ENCODE peak calls at places on chromosomes 2 and 18, in seven cellular contexts. One of them, this sample, is unnamed.

GRCh38 chr2:234992624-234993349 is 41.0 kb downstream of the SH3BP4 start:
- DNase-seq in CD8-positive, alpha-beta T cell: no peak
- DNase-seq in foreskin fibroblast: no peak
- DNase-seq in PC-9: no peak
- DNase-seq in AG04450: no peak
- DNase-seq in epithelial cell of esophagus: no peak
- DNase-seq in brain microvascular endothelial cell: no peak
- DNase-seq in this sample: no peak

GRCh38 chr2:10873790-10874437 is 37.8 kb upstream of the KCNF1 start:
- DNase-seq in AG04450: no peak
- DNase-seq in PC-9: no peak
- DNase-seq in epithelial cell of esophagus: peak
- DNase-seq in brain microvascular endothelial cell: no peak
- DNase-seq in CD8-positive, alpha-beta T cell: no peak
- DNase-seq in foreskin fibroblast: no peak
- DNase-seq in this sample: no peak

GRCh38 chr2:173652731-173653426 is 298.2 kb downstream of the CDCA7 start:
- DNase-seq in epithelial cell of esophagus: peak
- DNase-seq in CD8-positive, alpha-beta T cell: no peak
- DNase-seq in foreskin fibroblast: peak
- DNase-seq in brain microvascular endothelial cell: peak
- DNase-seq in PC-9: peak
- DNase-seq in AG04450: peak
- DNase-seq in this sample: peak

GRCh38 chr2:135169900-135170753 is 118.0 kb downstream of the RAB3GAP1 start:
- DNase-seq in AG04450: no peak
- DNase-seq in brain microvascular endothelial cell: no peak
- DNase-seq in CD8-positive, alpha-beta T cell: no peak
- DNase-seq in foreskin fibroblast: no peak
- DNase-seq in epithelial cell of esophagus: no peak
- DNase-seq in PC-9: no peak
- DNase-seq in this sample: no peak

GRCh38 chr2:57965219-57965618 is 81.4 kb upstream of the VRK2 start:
- DNase-seq in AG04450: no peak
- DNase-seq in epithelial cell of esophagus: no peak
- DNase-seq in foreskin fibroblast: no peak
- DNase-seq in brain microvascular endothelial cell: no peak
- DNase-seq in CD8-positive, alpha-beta T cell: no peak
- DNase-seq in PC-9: no peak
- DNase-seq in this sample: no peak

GRCh38 chr2:136246086-136246669 is 128.2 kb upstream of the CXCR4 start:
- DNase-seq in AG04450: no peak
- DNase-seq in PC-9: peak
- DNase-seq in epithelial cell of esophagus: peak
- DNase-seq in foreskin fibroblast: no peak
- DNase-seq in CD8-positive, alpha-beta T cell: no peak
- DNase-seq in brain microvascular endothelial cell: peak
- DNase-seq in this sample: no peak

GRCh38 chr2:215454519-215454918 is 18.7 kb upstream of the FN1 start:
- DNase-seq in CD8-positive, alpha-beta T cell: no peak
- DNase-seq in brain microvascular endothelial cell: no peak
- DNase-seq in AG04450: no peak
- DNase-seq in epithelial cell of esophagus: peak
- DNase-seq in PC-9: no peak
- DNase-seq in foreskin fibroblast: peak
- DNase-seq in this sample: no peak

GRCh38 chr2:128594953-128595677 is 276.4 kb upstream of the HS6ST1 start:
- DNase-seq in PC-9: no peak
- DNase-seq in epithelial cell of esophagus: no peak
- DNase-seq in CD8-positive, alpha-beta T cell: no peak
- DNase-seq in foreskin fibroblast: no peak
- DNase-seq in AG04450: no peak
- DNase-seq in brain microvascular endothelial cell: no peak
- DNase-seq in this sample: no peak

GRCh38 chr2:44543773-44544725 is 182.3 kb downstream of the CAMKMT start:
- DNase-seq in epithelial cell of esophagus: peak
- DNase-seq in PC-9: peak
- DNase-seq in AG04450: no peak
- DNase-seq in CD8-positive, alpha-beta T cell: no peak
- DNase-seq in brain microvascular endothelial cell: no peak
- DNase-seq in foreskin fibroblast: peak
- DNase-seq in this sample: no peak

GRCh38 chr2:168798888-168799410 is 3.5 kb upstream of the NOSTRIN start:
- DNase-seq in PC-9: no peak
- DNase-seq in epithelial cell of esophagus: no peak
- DNase-seq in AG04450: no peak
- DNase-seq in foreskin fibroblast: no peak
- DNase-seq in CD8-positive, alpha-beta T cell: no peak
- DNase-seq in brain microvascular endothelial cell: no peak
- DNase-seq in this sample: no peak

GRCh38 chr2:84676295-84676694 is 160.0 kb downstream of the DNAH6 start:
- DNase-seq in PC-9: no peak
- DNase-seq in CD8-positive, alpha-beta T cell: no peak
- DNase-seq in brain microvascular endothelial cell: no peak
- DNase-seq in AG04450: peak
- DNase-seq in epithelial cell of esophagus: no peak
- DNase-seq in foreskin fibroblast: peak
- DNase-seq in this sample: peak

GRCh38 chr2:86081724-86082123 is 24.0 kb downstream of the POLR1A start:
- DNase-seq in epithelial cell of esophagus: peak
- DNase-seq in CD8-positive, alpha-beta T cell: no peak
- DNase-seq in foreskin fibroblast: no peak
- DNase-seq in PC-9: no peak
- DNase-seq in brain microvascular endothelial cell: no peak
- DNase-seq in AG04450: no peak
- DNase-seq in this sample: no peak

GRCh38 chr2:240876475-240877251 is 8.0 kb downstream of the AGXT start:
- DNase-seq in foreskin fibroblast: no peak
- DNase-seq in brain microvascular endothelial cell: no peak
- DNase-seq in CD8-positive, alpha-beta T cell: no peak
- DNase-seq in PC-9: no peak
- DNase-seq in AG04450: no peak
- DNase-seq in epithelial cell of esophagus: no peak
- DNase-seq in this sample: no peak

GRCh38 chr2:27903649-27904544 is 13.4 kb downstream of the BABAM2 start:
- DNase-seq in PC-9: no peak
- DNase-seq in AG04450: no peak
- DNase-seq in epithelial cell of esophagus: peak
- DNase-seq in brain microvascular endothelial cell: peak
- DNase-seq in foreskin fibroblast: peak
- DNase-seq in CD8-positive, alpha-beta T cell: no peak
- DNase-seq in this sample: no peak

GRCh38 chr2:176653856-176654443 is 384.7 kb downstream of the MTX2 start:
- DNase-seq in brain microvascular endothelial cell: peak
- DNase-seq in AG04450: peak
- DNase-seq in CD8-positive, alpha-beta T cell: peak
- DNase-seq in epithelial cell of esophagus: peak
- DNase-seq in foreskin fibroblast: peak
- DNase-seq in PC-9: peak
- DNase-seq in this sample: peak

GRCh38 chr2:77746780-77747179 is 224.6 kb upstream of the LRRTM4 start:
- DNase-seq in PC-9: no peak
- DNase-seq in epithelial cell of esophagus: no peak
- DNase-seq in AG04450: no peak
- DNase-seq in CD8-positive, alpha-beta T cell: no peak
- DNase-seq in brain microvascular endothelial cell: no peak
- DNase-seq in foreskin fibroblast: no peak
- DNase-seq in this sample: no peak

GRCh38 chr18:70423120-70423519 is 134.3 kb downstream of the SOCS6 start:
- DNase-seq in AG04450: no peak
- DNase-seq in brain microvascular endothelial cell: no peak
- DNase-seq in epithelial cell of esophagus: peak
- DNase-seq in PC-9: no peak
- DNase-seq in foreskin fibroblast: no peak
- DNase-seq in CD8-positive, alpha-beta T cell: no peak
- DNase-seq in this sample: no peak

GRCh38 chr18:54052259-54052658 is 172.2 kb downstream of the MBD2 start:
- DNase-seq in AG04450: no peak
- DNase-seq in brain microvascular endothelial cell: no peak
- DNase-seq in CD8-positive, alpha-beta T cell: no peak
- DNase-seq in PC-9: no peak
- DNase-seq in foreskin fibroblast: no peak
- DNase-seq in epithelial cell of esophagus: no peak
- DNase-seq in this sample: no peak

GRCh38 chr2:218959761-218960195 is 312 bp downstream of the CDK5R2 start:
- DNase-seq in brain microvascular endothelial cell: no peak
- DNase-seq in PC-9: no peak
- DNase-seq in epithelial cell of esophagus: no peak
- DNase-seq in AG04450: no peak
- DNase-seq in foreskin fibroblast: no peak
- DNase-seq in CD8-positive, alpha-beta T cell: no peak
- DNase-seq in this sample: no peak

GRCh38 chr2:218960196-218961165 is 1.0 kb downstream of the CDK5R2 start:
- DNase-seq in CD8-positive, alpha-beta T cell: no peak
- DNase-seq in AG04450: no peak
- DNase-seq in foreskin fibroblast: no peak
- DNase-seq in PC-9: no peak
- DNase-seq in brain microvascular endothelial cell: no peak
- DNase-seq in epithelial cell of esophagus: no peak
- DNase-seq in this sample: no peak

GRCh38 chr2:218957685-218958084 is 1.8 kb upstream of the CDK5R2 start:
- DNase-seq in foreskin fibroblast: no peak
- DNase-seq in epithelial cell of esophagus: no peak
- DNase-seq in PC-9: no peak
- DNase-seq in brain microvascular endothelial cell: no peak
- DNase-seq in CD8-positive, alpha-beta T cell: no peak
- DNase-seq in AG04450: no peak
- DNase-seq in this sample: no peak

GRCh38 chr2:218958276-218958675 is 1.2 kb upstream of the CDK5R2 start:
- DNase-seq in PC-9: no peak
- DNase-seq in foreskin fibroblast: no peak
- DNase-seq in brain microvascular endothelial cell: no peak
- DNase-seq in CD8-positive, alpha-beta T cell: no peak
- DNase-seq in epithelial cell of esophagus: no peak
- DNase-seq in AG04450: no peak
- DNase-seq in this sample: no peak

DNA sequence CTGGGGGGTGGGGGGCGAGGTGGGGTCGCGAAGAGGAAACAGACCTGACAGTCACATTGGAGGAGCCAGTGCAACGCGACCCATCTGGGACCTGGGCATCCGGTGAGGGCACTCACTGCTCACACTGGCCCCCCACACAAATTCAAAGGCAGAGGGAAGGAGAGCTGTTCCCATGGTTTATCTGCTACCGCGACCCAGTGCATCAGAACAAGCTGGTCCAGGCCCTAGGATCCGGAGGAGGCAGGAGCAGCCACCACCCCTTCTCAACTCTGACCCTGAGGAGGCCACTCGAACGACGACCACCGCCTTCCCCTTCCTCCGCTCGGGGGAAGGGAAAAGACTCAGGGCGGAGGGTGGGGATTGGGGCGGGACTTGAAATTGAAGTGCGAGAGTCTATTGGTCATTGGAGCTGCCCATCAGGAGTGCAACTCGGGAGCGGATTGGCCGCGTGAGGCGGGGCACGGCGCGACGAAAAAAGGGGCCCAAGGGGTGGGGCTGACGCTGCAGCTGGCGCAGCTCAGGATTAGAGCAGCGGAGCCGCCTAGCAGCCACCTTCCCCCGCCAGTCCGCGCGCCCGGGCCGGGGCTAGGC is at the start of gene CDK5R2:
- DNase-seq in CD8-positive, alpha-beta T cell: peak
- DNase-seq in foreskin fibroblast: peak
- DNase-seq in PC-9: peak
- DNase-seq in AG04450: peak
- DNase-seq in epithelial cell of esophagus: peak
- DNase-seq in brain microvascular endothelial cell: peak
- DNase-seq in this sample: peak
- H3K4me3 ChIP-seq in CD8-positive, alpha-beta T cell: no peak
- H3K4me3 ChIP-seq in foreskin fibroblast: peak
- H3K4me3 ChIP-seq in PC-9: peak
- H3K4me3 ChIP-seq in AG04450: peak
- H3K4me3 ChIP-seq in epithelial cell of esophagus: no peak
- H3K4me3 ChIP-seq in brain microvascular endothelial cell: peak
- H3K4me3 ChIP-seq in this sample: peak

DNA sequence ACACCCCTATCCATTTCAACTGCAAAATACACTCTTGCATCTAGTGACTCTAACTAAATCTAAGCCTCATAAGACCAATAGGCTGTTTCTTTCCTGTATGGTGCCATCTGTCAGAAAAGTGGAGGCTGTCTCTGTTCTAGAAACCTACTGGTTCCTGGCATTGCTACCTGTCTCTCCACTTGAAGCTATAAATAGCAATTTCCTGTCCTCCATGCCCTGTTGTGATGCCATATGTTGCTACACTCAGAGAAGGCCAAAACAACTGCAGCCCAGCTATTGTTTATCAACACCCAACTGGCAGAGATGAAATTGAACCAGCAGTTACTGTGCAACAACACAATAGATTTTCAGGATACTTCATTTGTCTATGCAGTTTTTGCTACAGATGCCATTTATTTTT is 1355.1 kb upstream of the SLC39A10 start:
- DNase-seq in brain microvascular endothelial cell: no peak
- DNase-seq in CD8-positive, alpha-beta T cell: no peak
- DNase-seq in PC-9: no peak
- DNase-seq in foreskin fibroblast: no peak
- DNase-seq in epithelial cell of esophagus: no peak
- DNase-seq in AG04450: no peak
- DNase-seq in this sample: no peak
- H3K4me3 ChIP-seq in brain microvascular endothelial cell: no peak
- H3K4me3 ChIP-seq in CD8-positive, alpha-beta T cell: no peak
- H3K4me3 ChIP-seq in PC-9: no peak
- H3K4me3 ChIP-seq in foreskin fibroblast: no peak
- H3K4me3 ChIP-seq in epithelial cell of esophagus: no peak
- H3K4me3 ChIP-seq in AG04450: no peak
- H3K4me3 ChIP-seq in this sample: no peak

GRCh38 chr2:221025397-221025796 is 546.7 kb downstream of the EPHA4 start:
- DNase-seq in foreskin fibroblast: no peak
- DNase-seq in PC-9: no peak
- DNase-seq in epithelial cell of esophagus: peak
- DNase-seq in AG04450: no peak
- DNase-seq in brain microvascular endothelial cell: no peak
- DNase-seq in CD8-positive, alpha-beta T cell: no peak
- DNase-seq in this sample: no peak
- H3K4me3 ChIP-seq in foreskin fibroblast: no peak
- H3K4me3 ChIP-seq in PC-9: no peak
- H3K4me3 ChIP-seq in epithelial cell of esophagus: no peak
- H3K4me3 ChIP-seq in AG04450: no peak
- H3K4me3 ChIP-seq in brain microvascular endothelial cell: no peak
- H3K4me3 ChIP-seq in CD8-positive, alpha-beta T cell: no peak
- H3K4me3 ChIP-seq in this sample: no peak

DNA sequence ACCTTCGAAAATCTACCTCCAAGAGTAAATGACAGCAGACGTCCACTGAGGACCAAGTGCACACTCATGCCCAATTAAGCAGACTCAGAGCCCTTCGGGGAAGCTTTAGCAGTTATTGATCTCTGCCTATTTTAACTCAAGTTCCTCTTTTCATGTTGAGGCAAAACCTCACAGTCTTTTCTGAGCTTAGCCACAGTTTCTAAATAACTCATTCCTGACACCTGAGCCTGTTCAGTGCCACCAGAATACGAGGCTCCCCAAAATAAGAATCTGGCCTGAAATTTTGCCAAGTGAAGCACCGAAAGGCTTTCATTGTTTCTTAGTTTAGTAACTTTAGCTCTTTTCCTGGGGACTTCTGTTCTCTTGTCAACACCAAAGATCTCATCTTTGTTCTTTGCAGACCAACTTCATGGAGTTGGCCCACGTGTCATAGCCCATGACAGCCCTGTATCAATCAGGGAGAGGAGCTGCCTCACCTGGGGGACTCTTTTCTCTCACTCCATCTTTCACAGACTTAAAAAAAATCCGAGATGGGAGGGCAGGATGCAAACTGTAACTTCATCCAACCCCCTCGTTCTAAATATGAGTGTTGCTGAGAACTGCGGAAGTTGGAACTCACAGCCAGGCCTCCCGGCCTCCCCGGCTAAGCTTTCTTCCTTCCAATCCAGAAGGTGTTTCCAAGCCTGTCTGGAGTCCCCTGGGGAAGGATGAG is 22.2 kb downstream of the INPP5D start:
- DNase-seq in foreskin fibroblast: no peak
- DNase-seq in epithelial cell of esophagus: no peak
- DNase-seq in PC-9: no peak
- DNase-seq in AG04450: no peak
- DNase-seq in CD8-positive, alpha-beta T cell: no peak
- DNase-seq in brain microvascular endothelial cell: no peak
- DNase-seq in this sample: no peak
- H3K4me3 ChIP-seq in foreskin fibroblast: no peak
- H3K4me3 ChIP-seq in epithelial cell of esophagus: no peak
- H3K4me3 ChIP-seq in PC-9: no peak
- H3K4me3 ChIP-seq in AG04450: no peak
- H3K4me3 ChIP-seq in CD8-positive, alpha-beta T cell: peak
- H3K4me3 ChIP-seq in brain microvascular endothelial cell: no peak
- H3K4me3 ChIP-seq in this sample: no peak